ENCODE peak calls at places on chromosomes 6 and 20, in four cellular contexts. C is K562, R is GM12878, F is HL-60. E is an unnamed sample.

GRCh38 chr20:51481311-51481997 is 61.1 kb downstream of the NFATC2 start:
- DNase-seq in C (no peak), R (no peak), F (no peak), E (no peak)

GRCh38 chr6:158457616-158458278 is 102.1 kb upstream of the TMEM181 start:
- DNase-seq in C (no peak), R (no peak), F (no peak), E (no peak)

GRCh38 chr6:22113046-22113766 is 183.6 kb downstream of the PRL start:
- DNase-seq in C (no peak), R (no peak), F (no peak), E (no peak)

GRCh38 chr20:62734881-62735280 is 26.2 kb downstream of the NTSR1 start:
- DNase-seq in C (no peak), R (no peak), F (no peak), E (no peak)

GRCh38 chr6:170305772-170306323 is 710 bp upstream of the FAM120B start:
- DNase-seq in C (no peak), R (no peak), F (no peak), E (no peak)

GRCh38 chr20:34938466-34939163 is 17.0 kb downstream of the GSS start:
- DNase-seq in C (no peak), R (no peak), F (peak; percentile 95), E (no peak)

GRCh38 chr6:169156108-169156821 is 97.4 kb downstream of the THBS2 start:
- DNase-seq in C (no peak), R (no peak), F (no peak), E (no peak)

GRCh38 chr6:134257516-134257915 is 60.4 kb downstream of the SGK1 start:
- DNase-seq in C (no peak), R (no peak), F (no peak), E (no peak)

GRCh38 chr20:57397693-57398108 is 6.5 kb downstream of the RBM38 start:
- DNase-seq in C (no peak), R (no peak), F (no peak), E (no peak)

GRCh38 chr6:148438593-148438992 is 96.0 kb downstream of the SASH1 start:
- DNase-seq in C (no peak), R (no peak), F (no peak), E (no peak)

GRCh38 chr6:29627762-29628418 is 5.1 kb downstream of the GABBR1 start:
- DNase-seq in C (peak; percentile 95), R (no peak), F (no peak), E (peak; percentile 49)

GRCh38 chr6:100622907-100623692 is 158.4 kb upstream of the SIM1 start:
- DNase-seq in C (no peak), R (no peak), F (no peak), E (no peak)

GRCh38 chr6:37493047-37493995 is 6.4 kb downstream of the CCDC167 start:
- DNase-seq in C (no peak), R (no peak), F (no peak), E (no peak)

GRCh38 chr6:52595000-52595795 is 18.3 kb upstream of the TRAM2 start:
- DNase-seq in C (no peak), R (peak; percentile 26), F (no peak), E (no peak)

GRCh38 chr6:66128238-66128637 is 421.2 kb upstream of the EYS start:
- DNase-seq in C (no peak), R (no peak), F (no peak), E (no peak)

GRCh38 chr20:32007787-32008616 is 2.2 kb upstream of the CCM2L start:
- DNase-seq in C (no peak), R (no peak), F (no peak), E (no peak)

GRCh38 chr20:11891827-11892521 is 25.7 kb upstream of the BTBD3 start:
- DNase-seq in C (peak; percentile 55), R (peak; percentile 17), F (peak; percentile 86), E (peak; percentile 7)

GRCh38 chr6:73713426-73714147 is 17.6 kb downstream of the CD109 start:
- DNase-seq in C (no peak), R (no peak), F (no peak), E (no peak)

GRCh38 chr6:73712536-73712935 is 16.5 kb downstream of the CD109 start:
- DNase-seq in C (no peak), R (no peak), F (no peak), E (no peak)

GRCh38 chr6:73706971-73707370 is 11.0 kb downstream of the CD109 start:
- DNase-seq in C (no peak), R (no peak), F (no peak), E (no peak)

GRCh38 chr6:73710948-73711347 is 14.9 kb downstream of the CD109 start:
- DNase-seq in C (no peak), R (no peak), F (no peak), E (no peak)

GRCh38 chr6:73710470-73710869 is 14.5 kb downstream of the CD109 start:
- DNase-seq in C (no peak), R (no peak), F (no peak), E (no peak)
- TF ChIP-seq SPI1 in C (no peak), R (no peak), F (no peak), E (no peak)

DNA sequence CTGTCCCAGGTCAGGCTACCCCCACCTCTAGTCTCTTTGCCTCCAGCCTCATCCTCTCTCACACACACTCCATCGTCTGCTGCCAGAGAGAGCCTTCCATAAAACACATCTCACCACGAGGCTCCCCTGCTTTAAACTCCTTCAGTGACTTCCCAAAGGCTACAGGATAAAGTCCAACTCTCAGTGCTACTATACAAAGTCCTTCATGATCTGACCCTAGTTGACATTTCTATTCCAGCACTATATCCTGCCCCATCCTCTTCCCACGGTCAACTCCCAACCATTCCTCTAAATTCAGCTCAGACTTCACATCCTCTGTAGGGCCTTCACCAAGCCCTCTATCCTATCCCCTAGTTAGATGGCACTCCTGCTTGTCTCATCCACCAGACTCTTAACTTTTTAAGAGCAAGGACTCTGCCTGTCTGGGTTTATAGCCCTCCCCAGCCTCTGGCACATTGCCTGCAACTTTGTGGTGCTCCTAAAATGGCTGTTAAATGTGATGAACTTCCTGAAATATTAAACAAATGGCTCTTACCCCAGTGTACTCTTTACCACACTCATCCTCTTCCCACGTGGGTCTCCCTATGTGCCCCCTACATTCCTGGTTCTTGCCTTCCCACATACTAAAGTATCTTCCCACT is 36.1 kb downstream of the KIF16B start:
- DNase-seq in C (no peak), R (no peak), F (no peak), E (no peak)
- TF ChIP-seq SPI1 in C (no peak), R (no peak), F (no peak), E (no peak)

GRCh38 chr20:44942264-44942973 is 17.8 kb downstream of the TOMM34 start:
- DNase-seq in C (no peak), R (no peak), F (no peak), E (no peak)

GRCh38 chr20:44936510-44936909 is 23.7 kb downstream of the TOMM34 start:
- DNase-seq in C (no peak), R (no peak), F (no peak), E (no peak)

GRCh38 chr20:44943828-44944227 is 16.4 kb downstream of the TOMM34 start:
- DNase-seq in C (no peak), R (no peak), F (no peak), E (no peak)

GRCh38 chr20:44941292-44941691 is 18.9 kb downstream of the TOMM34 start:
- DNase-seq in C (no peak), R (no peak), F (no peak), E (no peak)

DNA sequence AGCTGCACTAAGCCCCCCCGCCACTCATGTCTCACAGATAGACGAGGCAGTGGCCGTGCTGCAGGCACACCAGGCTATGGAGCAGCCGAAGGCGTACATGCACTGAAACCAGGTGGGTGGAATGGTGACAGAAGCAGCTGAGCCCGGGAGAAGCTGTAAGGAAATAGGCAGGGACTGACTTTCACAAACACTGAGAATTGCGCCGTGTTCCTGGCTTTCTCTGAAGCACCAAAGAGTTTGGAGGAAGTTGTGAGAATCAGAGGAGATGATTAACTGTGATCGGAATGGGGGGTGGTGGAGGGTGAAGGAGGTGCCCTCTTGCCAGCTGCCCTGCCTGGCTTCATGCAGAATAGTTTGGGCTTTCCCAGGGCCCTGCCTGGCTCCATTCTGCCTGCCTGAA is 21.6 kb downstream of the TOMM34 start:
- DNase-seq in C (no peak), R (no peak), F (no peak), E (no peak)
- TF ChIP-seq SPI1 in C (no peak), R (no peak), F (no peak), E (no peak)

GRCh38 chr6:105600342-105601293 is 197.7 kb upstream of the PREP start:
- DNase-seq in C (no peak), R (no peak), F (no peak), E (no peak)
- TF ChIP-seq SPI1 in C (no peak), R (no peak), F (no peak), E (no peak)